ENCODE peak calls at places on chromosomes 12 and 14, in ten cellular contexts. E, R, B, C, J, D, Z, M, P and T are unnamed samples.
A peak's percentile ranks its signal among the peaks of the same experiment; 100 is the strongest.

GRCh38 chr12:111788178-111788654 is 21.5 kb downstream of the ALDH2 start:
- DNase-seq in E (no peak), R (peak; percentile 60), B (peak; percentile 59), C (no peak), J (no peak), D (no peak), Z (no peak), M (peak; percentile 56), P (no peak), T (no peak)

GRCh38 chr12:4742421-4742970 is 22.3 kb downstream of the GALNT8 start:
- DNase-seq in E (no peak), R (no peak), B (no peak), C (no peak), J (no peak), D (no peak), Z (no peak), M (no peak), P (no peak), T (no peak)

GRCh38 chr12:13379531-13379930 is 183.0 kb downstream of the EMP1 start:
- DNase-seq in E (no peak), R (no peak), B (no peak), C (no peak), J (no peak), D (no peak), Z (no peak), M (no peak), P (no peak), T (no peak)

GRCh38 chr12:10708862-10709261 is 14.3 kb downstream of the YBX3 start:
- DNase-seq in E (no peak), R (no peak), B (no peak), C (no peak), J (no peak), D (no peak), Z (no peak), M (no peak), P (no peak), T (no peak)

GRCh38 chr12:102871014-102871413 is 46.0 kb downstream of the PAH start:
- DNase-seq in E (no peak), R (no peak), B (no peak), C (no peak), J (no peak), D (no peak), Z (no peak), M (no peak), P (no peak), T (no peak)

GRCh38 chr14:91882369-91882768 is 15.0 kb upstream of the TC2N start:
- DNase-seq in E (no peak), R (no peak), B (no peak), C (no peak), J (no peak), D (no peak), Z (no peak), M (no peak), P (no peak), T (no peak)

GRCh38 chr14:72559227-72559626 is 334.7 kb downstream of the DPF3 start:
- DNase-seq in E (no peak), R (peak; percentile 20), B (no peak), C (no peak), J (no peak), D (no peak), Z (no peak), M (peak; percentile 36), P (no peak), T (no peak)

GRCh38 chr12:50207424-50207823 is 40.3 kb upstream of the CERS5 start:
- DNase-seq in E (no peak), R (no peak), B (no peak), C (no peak), J (no peak), D (no peak), Z (no peak), M (no peak), P (no peak), T (no peak)

GRCh38 chr12:3044141-3044630 is 33.0 kb upstream of the TSPAN9 start:
- DNase-seq in E (no peak), R (peak; percentile 26), B (no peak), C (no peak), J (no peak), D (no peak), Z (no peak), M (no peak), P (no peak), T (no peak)

GRCh38 chr12:4117386-4118016 is 156.1 kb upstream of the CCND2 start:
- DNase-seq in E (no peak), R (no peak), B (no peak), C (no peak), J (no peak), D (no peak), Z (peak; percentile 33), M (no peak), P (no peak), T (no peak)

GRCh38 chr12:12976366-12976765 is 23.7 kb downstream of the HEBP1 start:
- DNase-seq in E (peak; percentile 74), R (no peak), B (no peak), C (peak; percentile 86), J (no peak), D (no peak), Z (peak; percentile 69), M (peak; percentile 81), P (no peak), T (peak; percentile 29)

GRCh38 chr12:73935817-73936216 is 601.8 kb upstream of the ATXN7L3B start:
- DNase-seq in E (peak; percentile 26), R (no peak), B (peak; percentile 53), C (no peak), J (no peak), D (no peak), Z (no peak), M (no peak), P (no peak), T (no peak)

GRCh38 chr14:73754911-73755360 is 40.8 kb upstream of the PNMA1 start:
- DNase-seq in E (no peak), R (no peak), B (peak; percentile 44), C (no peak), J (no peak), D (no peak), Z (no peak), M (peak; percentile 66), P (no peak), T (no peak)

GRCh38 chr14:68638817-68639517 is 153.9 kb downstream of the ZFP36L1 start:
- DNase-seq in E (no peak), R (no peak), B (no peak), C (no peak), J (no peak), D (no peak), Z (no peak), M (no peak), P (no peak), T (no peak)

GRCh38 chr12:80939231-80939950 is 1.7 kb upstream of the LIN7A start:
- DNase-seq in E (peak; percentile 49), R (no peak), B (no peak), C (no peak), J (no peak), D (no peak), Z (no peak), M (no peak), P (no peak), T (no peak)

GRCh38 chr14:40417777-40418401 is 985.7 kb upstream of the FBXO33 start:
- DNase-seq in E (no peak), R (peak; percentile 17), B (peak; percentile 29), C (no peak), J (no peak), D (peak; percentile 29), Z (no peak), M (no peak), P (no peak), T (no peak)

GRCh38 chr14:43765474-43765873 is 741.6 kb downstream of the FSCB start:
- DNase-seq in E (no peak), R (no peak), B (no peak), C (peak; percentile 23), J (no peak), D (no peak), Z (no peak), M (no peak), P (no peak), T (no peak)

GRCh38 chr12:122137229-122137628 is 36.8 kb downstream of the IL31 start:
- DNase-seq in E (no peak), R (no peak), B (no peak), C (no peak), J (no peak), D (no peak), Z (no peak), M (no peak), P (no peak), T (no peak)

GRCh38 chr12:5480218-5480952 is 48.5 kb downstream of the NTF3 start:
- DNase-seq in E (no peak), R (no peak), B (no peak), C (no peak), J (no peak), D (no peak), Z (no peak), M (peak; percentile 49), P (no peak), T (no peak)

GRCh38 chr14:78835052-78835451 is 664.9 kb downstream of the NRXN3 start:
- DNase-seq in E (no peak), R (no peak), B (no peak), C (no peak), J (no peak), D (no peak), Z (no peak), M (no peak), P (no peak), T (no peak)

GRCh38 chr14:103504991-103505565 is 17.6 kb downstream of the CKB start:
- DNase-seq in E (no peak), R (peak; percentile 17), B (no peak), C (no peak), J (no peak), D (no peak), Z (no peak), M (no peak), P (no peak), T (no peak)

GRCh38 chr12:6987956-6988573 is 17.4 kb downstream of the EMG1 start:
- DNase-seq in E (no peak), R (no peak), B (no peak), C (no peak), J (no peak), D (no peak), Z (no peak), M (no peak), P (no peak), T (no peak)

GRCh38 chr12:6314776-6315175 is 4.3 kb downstream of the PLEKHG6 start:
- DNase-seq in E (no peak), R (no peak), B (no peak), C (no peak), J (no peak), D (no peak), Z (no peak), M (no peak), P (no peak), T (no peak)

GRCh38 chr14:68819260-68819691 is 26.4 kb upstream of the ZFP36L1 start:
- DNase-seq in E (peak; percentile 95), R (peak; percentile 18), B (peak; percentile 64), C (peak; percentile 91), J (peak; percentile 36), D (peak; percentile 78), Z (no peak), M (peak; percentile 51), P (peak; percentile 28), T (peak; percentile 49)

GRCh38 chr12:39620664-39621658 is 1.4 kb upstream of the ABCD2 start:
- DNase-seq in E (no peak), R (peak; percentile 48), B (no peak), C (no peak), J (peak; percentile 36), D (peak; percentile 77), Z (no peak), M (no peak), P (peak; percentile 14), T (no peak)

GRCh38 chr12:24469089-24469488 is 479.8 kb downstream of the BCAT1 start:
- DNase-seq in E (no peak), R (no peak), B (no peak), C (no peak), J (no peak), D (no peak), Z (no peak), M (no peak), P (no peak), T (no peak)

GRCh38 chr14:56334458-56334857 is 216.2 kb downstream of the PELI2 start:
- DNase-seq in E (no peak), R (no peak), B (no peak), C (no peak), J (no peak), D (no peak), Z (no peak), M (no peak), P (no peak), T (no peak)

GRCh38 chr14:93543766-93544165 is 113.0 kb downstream of the UNC79 start:
- DNase-seq in E (no peak), R (no peak), B (peak; percentile 23), C (no peak), J (no peak), D (no peak), Z (no peak), M (peak; percentile 16), P (no peak), T (no peak)